ENCODE peak calls at places on chromosomes 1 and 21, in six cellular contexts. One of them, this sample, is unnamed.
A peak's percentile ranks its signal among the peaks of the same experiment; 100 is the strongest.

GRCh38 chr21:37060296-37060695 is 12.6 kb downstream of the PIGP start:
- DNase-seq in activated T-helper 1 cell treated with anti-CD3 and anti-CD28 coated beads, Interleukin-2, amount 50 U/mL, for 16 hours: no peak
- DNase-seq in kidney tubule cell: peak; percentile 94
- DNase-seq in NCI-H1105: peak; percentile 74
- DNase-seq in pons: peak; percentile 57
- DNase-seq in skeletal muscle cell: peak; percentile 96
- DNase-seq in this sample: no peak

GRCh38 chr1:153532769-153533599 is 2.8 kb downstream of the S100A6 start:
- DNase-seq in kidney tubule cell: peak; percentile 84
- DNase-seq in activated T-helper 1 cell treated with anti-CD3 and anti-CD28 coated beads, Interleukin-2, amount 50 U/mL, for 16 hours: peak; percentile 69
- DNase-seq in pons: peak; percentile 76
- DNase-seq in NCI-H1105: no peak
- DNase-seq in skeletal muscle cell: peak; percentile 56
- DNase-seq in this sample: peak; percentile 94

GRCh38 chr1:31310131-31310530 is 13.3 kb downstream of the ZCCHC17 start:
- DNase-seq in kidney tubule cell: no peak
- DNase-seq in skeletal muscle cell: no peak
- DNase-seq in activated T-helper 1 cell treated with anti-CD3 and anti-CD28 coated beads, Interleukin-2, amount 50 U/mL, for 16 hours: no peak
- DNase-seq in NCI-H1105: no peak
- DNase-seq in pons: no peak
- DNase-seq in this sample: no peak

GRCh38 chr1:92210701-92211100 is 7.0 kb upstream of the C1orf146 start:
- DNase-seq in pons: no peak
- DNase-seq in kidney tubule cell: peak; percentile 54
- DNase-seq in skeletal muscle cell: peak; percentile 18
- DNase-seq in NCI-H1105: no peak
- DNase-seq in activated T-helper 1 cell treated with anti-CD3 and anti-CD28 coated beads, Interleukin-2, amount 50 U/mL, for 16 hours: no peak
- DNase-seq in this sample: no peak

GRCh38 chr1:203451849-203452784 is 23.5 kb upstream of the PRELP start:
- DNase-seq in activated T-helper 1 cell treated with anti-CD3 and anti-CD28 coated beads, Interleukin-2, amount 50 U/mL, for 16 hours: no peak
- DNase-seq in skeletal muscle cell: no peak
- DNase-seq in pons: no peak
- DNase-seq in kidney tubule cell: no peak
- DNase-seq in NCI-H1105: no peak
- DNase-seq in this sample: no peak

GRCh38 chr21:42397291-42398129 is 1.7 kb upstream of the TMPRSS3 start:
- DNase-seq in kidney tubule cell: no peak
- DNase-seq in skeletal muscle cell: no peak
- DNase-seq in pons: no peak
- DNase-seq in activated T-helper 1 cell treated with anti-CD3 and anti-CD28 coated beads, Interleukin-2, amount 50 U/mL, for 16 hours: no peak
- DNase-seq in NCI-H1105: no peak
- DNase-seq in this sample: no peak

GRCh38 chr1:24908591-24909259 is 21.4 kb downstream of the RUNX3 start:
- DNase-seq in skeletal muscle cell: no peak
- DNase-seq in activated T-helper 1 cell treated with anti-CD3 and anti-CD28 coated beads, Interleukin-2, amount 50 U/mL, for 16 hours: no peak
- DNase-seq in pons: no peak
- DNase-seq in NCI-H1105: no peak
- DNase-seq in kidney tubule cell: no peak
- DNase-seq in this sample: no peak

GRCh38 chr1:217029311-217030157 is 306.3 kb upstream of the ESRRG start:
- DNase-seq in activated T-helper 1 cell treated with anti-CD3 and anti-CD28 coated beads, Interleukin-2, amount 50 U/mL, for 16 hours: no peak
- DNase-seq in skeletal muscle cell: peak; percentile 88
- DNase-seq in NCI-H1105: no peak
- DNase-seq in kidney tubule cell: peak; percentile 94
- DNase-seq in pons: no peak
- DNase-seq in this sample: no peak

GRCh38 chr1:245583081-245583480 is 428.3 kb downstream of the KIF26B start:
- DNase-seq in NCI-H1105: no peak
- DNase-seq in skeletal muscle cell: no peak
- DNase-seq in pons: no peak
- DNase-seq in kidney tubule cell: peak; percentile 70
- DNase-seq in activated T-helper 1 cell treated with anti-CD3 and anti-CD28 coated beads, Interleukin-2, amount 50 U/mL, for 16 hours: no peak
- DNase-seq in this sample: no peak

GRCh38 chr1:65558215-65558614 is 137.7 kb downstream of the LEPR start:
- DNase-seq in activated T-helper 1 cell treated with anti-CD3 and anti-CD28 coated beads, Interleukin-2, amount 50 U/mL, for 16 hours: no peak
- DNase-seq in pons: no peak
- DNase-seq in kidney tubule cell: no peak
- DNase-seq in skeletal muscle cell: no peak
- DNase-seq in NCI-H1105: no peak
- DNase-seq in this sample: no peak

GRCh38 chr1:147700042-147700711 is 29.9 kb upstream of the ACP6 start:
- DNase-seq in pons: peak; percentile 81
- DNase-seq in NCI-H1105: peak; percentile 70
- DNase-seq in kidney tubule cell: peak; percentile 73
- DNase-seq in activated T-helper 1 cell treated with anti-CD3 and anti-CD28 coated beads, Interleukin-2, amount 50 U/mL, for 16 hours: peak; percentile 24
- DNase-seq in skeletal muscle cell: peak; percentile 34
- DNase-seq in this sample: peak; percentile 73

GRCh38 chr1:97996880-97997279 is 76.0 kb upstream of the DPYD start:
- DNase-seq in NCI-H1105: no peak
- DNase-seq in activated T-helper 1 cell treated with anti-CD3 and anti-CD28 coated beads, Interleukin-2, amount 50 U/mL, for 16 hours: no peak
- DNase-seq in pons: peak; percentile 24
- DNase-seq in skeletal muscle cell: no peak
- DNase-seq in kidney tubule cell: no peak
- DNase-seq in this sample: no peak

GRCh38 chr1:21775542-21775899 is 7.4 kb downstream of the USP48 start:
- DNase-seq in activated T-helper 1 cell treated with anti-CD3 and anti-CD28 coated beads, Interleukin-2, amount 50 U/mL, for 16 hours: no peak
- DNase-seq in kidney tubule cell: no peak
- DNase-seq in skeletal muscle cell: no peak
- DNase-seq in pons: peak; percentile 75
- DNase-seq in NCI-H1105: no peak
- DNase-seq in this sample: no peak

GRCh38 chr1:8230284-8230605 is 87.7 kb upstream of the SLC45A1 start:
- DNase-seq in skeletal muscle cell: no peak
- DNase-seq in NCI-H1105: no peak
- DNase-seq in activated T-helper 1 cell treated with anti-CD3 and anti-CD28 coated beads, Interleukin-2, amount 50 U/mL, for 16 hours: no peak
- DNase-seq in pons: no peak
- DNase-seq in kidney tubule cell: no peak
- DNase-seq in this sample: no peak

GRCh38 chr1:225442156-225442555 is 14.3 kb upstream of the LBR start:
- DNase-seq in NCI-H1105: no peak
- DNase-seq in skeletal muscle cell: no peak
- DNase-seq in pons: no peak
- DNase-seq in activated T-helper 1 cell treated with anti-CD3 and anti-CD28 coated beads, Interleukin-2, amount 50 U/mL, for 16 hours: no peak
- DNase-seq in kidney tubule cell: no peak
- DNase-seq in this sample: no peak

GRCh38 chr1:84013708-84014107 is 14.8 kb upstream of the TTLL7 start:
- DNase-seq in NCI-H1105: no peak
- DNase-seq in skeletal muscle cell: no peak
- DNase-seq in pons: no peak
- DNase-seq in kidney tubule cell: no peak
- DNase-seq in activated T-helper 1 cell treated with anti-CD3 and anti-CD28 coated beads, Interleukin-2, amount 50 U/mL, for 16 hours: no peak
- DNase-seq in this sample: no peak

GRCh38 chr1:2506901-2507565 is 19.4 kb downstream of the PANK4 start:
- DNase-seq in kidney tubule cell: no peak
- DNase-seq in activated T-helper 1 cell treated with anti-CD3 and anti-CD28 coated beads, Interleukin-2, amount 50 U/mL, for 16 hours: no peak
- DNase-seq in skeletal muscle cell: no peak
- DNase-seq in NCI-H1105: no peak
- DNase-seq in pons: no peak
- DNase-seq in this sample: no peak

GRCh38 chr1:92476071-92476607 is 10.6 kb downstream of the GFI1 start:
- DNase-seq in skeletal muscle cell: no peak
- DNase-seq in activated T-helper 1 cell treated with anti-CD3 and anti-CD28 coated beads, Interleukin-2, amount 50 U/mL, for 16 hours: no peak
- DNase-seq in kidney tubule cell: no peak
- DNase-seq in NCI-H1105: peak; percentile 48
- DNase-seq in pons: no peak
- DNase-seq in this sample: no peak

This sample was measured in cerebellar cortex.